ENCODE peak calls at places on chromosomes 6 and 20, in six cellular contexts. A, X, T, H, C and L are unnamed samples.

GRCh38 chr6:114344216-114344970 is 1.6 kb upstream of the HS3ST5 start:
- DNase-seq in X (no peak), T (no peak), C (no peak), H (no peak), A (peak), L (no peak)

GRCh38 chr6:156776841-156777576 is at the start of gene ARID1B:
- DNase-seq in X (peak), C (peak), A (peak), T (peak), H (peak), L (no peak)

GRCh38 chr6:77030929-77031674 is 432.2 kb downstream of the HTR1B start:
- DNase-seq in H (no peak), X (no peak), A (no peak), C (no peak), T (peak), L (no peak)

GRCh38 chr6:156827382-156827781 is 50.2 kb downstream of the ARID1B start:
- DNase-seq in A (peak), H (no peak), X (no peak), T (peak), C (no peak), L (no peak)

GRCh38 chr20:41154436-41155176 is 17.3 kb downstream of the PLCG1 start:
- DNase-seq in A (no peak), T (no peak), H (peak), X (no peak), C (no peak), L (no peak)

GRCh38 chr6:21455071-21455470 is 138.5 kb upstream of the SOX4 start:
- DNase-seq in C (peak), T (peak), X (no peak), A (no peak), H (no peak), L (no peak)

GRCh38 chr20:59441306-59441705 is 140.9 kb downstream of the EDN3 start:
- DNase-seq in T (no peak), A (no peak), C (no peak), X (peak), H (no peak), L (no peak)

GRCh38 chr6:157628463-157628862 is 194.6 kb upstream of the SNX9 start:
- DNase-seq in C (no peak), A (no peak), X (no peak), T (no peak), H (no peak), L (no peak)

GRCh38 chr6:34152042-34152524 is 6.2 kb upstream of the GRM4 start:
- DNase-seq in A (no peak), C (no peak), T (no peak), X (no peak), H (peak), L (no peak)

GRCh38 chr6:117906454-117906904 is 585 bp upstream of the SLC35F1 start:
- DNase-seq in T (no peak), H (no peak), A (no peak), X (no peak), C (no peak), L (no peak)

GRCh38 chr6:115554060-115554459 is 506.6 kb downstream of the FRK start:
- DNase-seq in X (no peak), H (no peak), T (no peak), C (no peak), A (no peak), L (no peak)

GRCh38 chr6:146901940-146902816 is 302.0 kb upstream of the STXBP5 start:
- DNase-seq in T (peak), X (no peak), H (no peak), C (peak), A (peak), L (no peak)

GRCh38 chr6:36848658-36849441 is 9.6 kb upstream of the CPNE5 start:
- DNase-seq in H (peak), A (peak), X (no peak), C (no peak), T (no peak), L (no peak)

GRCh38 chr6:3569817-3570216 is 113.0 kb upstream of the SLC22A23 start:
- DNase-seq in X (no peak), C (no peak), A (no peak), T (no peak), H (no peak), L (no peak)

GRCh38 chr20:14288341-14289330 is 48.8 kb downstream of the FLRT3 start:
- DNase-seq in X (peak), C (peak), T (peak), A (peak), H (no peak), L (peak)

GRCh38 chr6:168695701-168696100 is 254.7 kb downstream of the SMOC2 start:
- DNase-seq in H (no peak), X (no peak), T (no peak), C (no peak), A (no peak), L (no peak)

GRCh38 chr20:31489152-31489551 is 14.1 kb downstream of the REM1 start:
- DNase-seq in T (no peak), H (no peak), A (no peak), X (no peak), C (no peak), L (no peak)

GRCh38 chr20:57179265-57179664 is 87.2 kb downstream of the BMP7 start:
- DNase-seq in T (no peak), X (no peak), A (no peak), C (no peak), H (no peak), L (no peak)

GRCh38 chr20:3812975-3813599 is 7.3 kb upstream of the AP5S1 start:
- DNase-seq in H (no peak), T (no peak), A (no peak), C (no peak), X (no peak), L (no peak)

GRCh38 chr6:40661726-40662125 is 74.6 kb upstream of the LRFN2 start:
- DNase-seq in A (no peak), X (no peak), T (no peak), H (no peak), C (no peak), L (no peak)

GRCh38 chr6:128167552-128167951 is 266.7 kb upstream of the THEMIS start:
- DNase-seq in T (no peak), H (no peak), C (no peak), A (no peak), X (no peak), L (no peak)

GRCh38 chr20:36062799-36063198 is 91.7 kb upstream of the EPB41L1 start:
- DNase-seq in C (no peak), H (no peak), X (peak), T (peak), A (peak), L (no peak)

GRCh38 chr6:72081880-72082279 is 195.5 kb downstream of the RIMS1 start:
- DNase-seq in X (no peak), C (no peak), T (no peak), H (no peak), A (no peak), L (no peak)

GRCh38 chr6:106794129-106794528 is 164.8 kb downstream of the QRSL1 start:
- DNase-seq in C (no peak), T (no peak), X (no peak), A (no peak), H (no peak), L (no peak)

GRCh38 chr6:169545956-169546355 is 155.9 kb downstream of the WDR27 start:
- DNase-seq in X (no peak), A (peak), H (no peak), T (peak), C (peak), L (no peak)

GRCh38 chr6:73041051-73041450 is 184.2 kb downstream of the KHDC1L start:
- DNase-seq in H (no peak), T (no peak), C (no peak), A (no peak), X (no peak), L (peak)

GRCh38 chr6:109625199-109625598 is 65.8 kb downstream of the AK9 start:
- DNase-seq in H (no peak), T (no peak), C (no peak), A (no peak), X (no peak), L (no peak)

GRCh38 chr6:139801571-139802321 is 427.3 kb upstream of the CITED2 start:
- DNase-seq in H (no peak), T (peak), A (peak), C (peak), X (no peak), L (no peak)

GRCh38 chr20:35253010-35253409 is 24.9 kb downstream of the MMP24OS start:
- DNase-seq in H (no peak), C (no peak), X (no peak), T (no peak), A (no peak), L (no peak)

GRCh38 chr6:31075528-31075927 is 36.8 kb downstream of the C6orf15 start:
- DNase-seq in H (no peak), T (peak), X (no peak), C (peak), A (peak), L (no peak)

GRCh38 chr20:25089096-25089495 is 7.2 kb upstream of the VSX1 start:
- DNase-seq in C (no peak), X (no peak), T (no peak), H (no peak), A (no peak), L (no peak)

GRCh38 chr20:21125072-21125848 is 622 bp upstream of the KIZ start:
- DNase-seq in C (peak), T (peak), X (peak), A (peak), H (no peak), L (peak)

GRCh38 chr6:46217671-46218131 is 46.9 kb upstream of the ENPP5 start:
- DNase-seq in T (peak), X (no peak), H (no peak), A (peak), C (no peak), L (no peak)

GRCh38 chr20:24102749-24103148 is 114.2 kb upstream of the GGTLC1 start:
- DNase-seq in A (peak), X (peak), C (no peak), H (no peak), T (peak), L (no peak)

GRCh38 chr6:105677671-105678475 is 275.0 kb upstream of the PREP start:
- DNase-seq in A (peak), X (no peak), H (no peak), C (peak), T (no peak), L (no peak)

GRCh38 chr20:46562373-46563169 is 12.1 kb upstream of the OCSTAMP start:
- DNase-seq in A (peak), H (no peak), C (peak), X (peak), T (peak), L (no peak)

GRCh38 chr6:3741477-3741871 is 10.0 kb downstream of the PXDC1 start:
- DNase-seq in H (no peak), T (no peak), A (no peak), X (no peak), C (no peak), L (no peak)

GRCh38 chr20:47281376-47281775 is 75.1 kb downstream of the ZMYND8 start:
- DNase-seq in A (no peak), X (no peak), T (no peak), C (no peak), H (no peak), L (no peak)

GRCh38 chr20:37524859-37525708 is 2.6 kb downstream of the BLCAP start:
- DNase-seq in X (peak), A (peak), H (no peak), C (peak), T (no peak), L (no peak)
- H3K4me3 ChIP-seq in X (peak), A (peak), H (no peak), C (no peak), T (no peak), L (no peak)

DNA sequence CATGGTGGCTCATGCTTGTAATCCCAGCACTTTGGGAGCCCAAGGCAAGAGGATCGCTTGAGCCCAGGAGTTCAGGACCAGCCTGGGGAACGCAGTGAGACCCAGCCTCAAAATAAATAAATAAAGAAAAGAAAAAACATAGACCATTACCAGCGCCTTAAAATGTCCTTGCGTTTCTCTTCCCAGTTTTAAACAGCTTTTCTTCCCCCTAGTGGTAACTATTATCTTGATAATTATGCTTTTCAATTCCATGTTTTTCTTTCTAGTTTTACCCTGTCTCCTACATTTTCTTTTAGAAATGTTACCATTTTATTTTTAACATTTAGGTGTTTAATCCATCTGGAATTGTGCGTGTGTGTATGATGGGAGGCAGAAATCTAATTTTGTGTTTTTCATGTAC is 24.4 kb downstream of the DNAH8 start:
- DNase-seq in C (no peak), A (no peak), X (no peak), T (no peak), H (no peak), L (no peak)
- TF ChIP-seq CTCF in C (peak), A (no peak), X (no peak), T (no peak), H (no peak), L (peak)

GRCh38 chr6:35317483-35318199 is 20.0 kb downstream of the DEF6 start:
- DNase-seq in T (no peak), C (no peak), X (no peak), H (no peak), A (no peak), L (no peak)
- H3K4me3 ChIP-seq in T (peak), C (peak), X (no peak), H (peak), A (peak), L (peak)

DNA sequence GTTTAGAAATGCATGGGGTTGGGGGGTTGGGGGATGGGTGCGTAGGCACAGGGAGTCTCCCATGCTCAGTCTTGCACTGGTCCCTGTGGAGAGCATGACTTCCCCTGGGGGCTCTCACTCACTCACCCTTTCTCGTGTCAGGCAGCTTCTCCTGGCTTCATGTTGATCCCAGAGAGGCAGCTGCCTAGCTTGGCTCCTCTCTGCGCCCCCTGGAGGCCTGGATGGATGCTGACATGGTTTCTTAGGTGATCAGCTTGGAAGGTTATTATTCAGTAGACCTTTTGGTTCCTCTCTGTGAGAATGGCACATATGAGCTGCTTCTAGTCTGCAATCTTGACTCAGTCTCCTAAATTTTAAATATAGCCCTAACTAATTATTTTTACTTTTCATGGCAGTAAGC is 109.3 kb upstream of the FAM83B start:
- DNase-seq in T (peak), H (no peak), C (no peak), X (no peak), A (no peak), L (no peak)
- TF ChIP-seq CTCF in T (peak), H (no peak), C (peak), X (peak), A (peak), L (peak)

GRCh38 chr20:38034961-38035360 is 1.4 kb downstream of the RPRD1B start:
- DNase-seq in C (no peak), X (no peak), A (no peak), H (no peak), T (no peak), L (no peak)
- H3K4me3 ChIP-seq in C (no peak), X (peak), A (peak), H (peak), T (peak), L (peak)

DNA sequence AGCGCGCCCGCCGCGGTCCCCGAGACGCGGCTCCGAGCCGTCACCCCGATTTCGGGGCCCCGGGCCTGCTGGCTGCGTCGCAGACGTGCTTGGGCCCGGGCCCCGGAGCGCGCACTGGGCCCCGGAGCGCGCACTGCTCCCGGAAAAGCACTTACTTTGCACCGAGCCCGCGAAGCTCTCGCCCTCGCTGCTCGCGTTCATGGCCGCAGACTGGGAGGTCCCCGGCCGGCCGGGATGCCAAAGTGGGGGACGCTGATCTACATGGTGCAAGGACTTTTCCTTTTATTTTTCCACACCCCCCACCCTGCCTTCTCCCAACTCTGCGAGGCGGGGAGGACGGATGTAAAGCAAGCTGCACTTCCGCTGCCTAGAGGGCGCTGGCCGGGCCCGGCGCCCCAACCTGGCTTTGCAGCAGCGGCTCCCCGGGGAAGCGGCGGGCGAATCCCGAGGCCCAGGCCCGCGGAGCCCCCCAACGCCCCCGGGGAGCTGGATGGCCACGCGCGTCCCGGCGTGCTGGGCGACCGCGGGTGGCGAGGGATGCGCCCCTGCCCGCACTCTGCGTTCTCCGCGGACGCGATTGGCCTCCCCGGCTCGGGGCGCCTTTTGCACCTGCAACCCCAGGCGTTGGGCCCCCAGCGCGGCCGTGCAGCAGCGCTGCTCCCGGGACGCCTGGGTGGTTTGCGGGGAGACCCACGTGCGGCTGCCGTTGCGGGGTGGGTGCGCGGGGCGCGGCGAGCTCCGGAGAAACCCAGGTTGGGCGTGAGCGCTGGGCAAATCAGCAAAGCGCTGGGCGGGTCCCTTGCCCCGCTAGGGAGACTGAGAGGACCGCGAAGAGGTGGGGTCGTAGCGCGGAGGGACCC is at the start of gene ZFP64:
- DNase-seq in A (peak), C (peak), T (peak), H (peak), X (peak), L (no peak)
- TF ChIP-seq CTCF in A (peak), C (peak), T (peak), H (peak), X (peak), L (peak)

GRCh38 chr6:47245745-47246371 is 63.8 kb downstream of the TNFRSF21 start:
- DNase-seq in C (no peak), X (no peak), A (no peak), T (peak), H (no peak), L (no peak)

GRCh38 chr6:47246556-47246955 is 63.1 kb downstream of the TNFRSF21 start:
- DNase-seq in C (no peak), T (no peak), X (no peak), A (no peak), H (no peak), L (no peak)

GRCh38 chr6:47248446-47248845 is 61.3 kb downstream of the TNFRSF21 start:
- DNase-seq in H (no peak), X (no peak), C (no peak), T (no peak), A (no peak), L (no peak)

GRCh38 chr6:47250302-47250701 is 59.4 kb downstream of the TNFRSF21 start:
- DNase-seq in A (no peak), T (no peak), C (no peak), X (no peak), H (no peak), L (no peak)

DNA sequence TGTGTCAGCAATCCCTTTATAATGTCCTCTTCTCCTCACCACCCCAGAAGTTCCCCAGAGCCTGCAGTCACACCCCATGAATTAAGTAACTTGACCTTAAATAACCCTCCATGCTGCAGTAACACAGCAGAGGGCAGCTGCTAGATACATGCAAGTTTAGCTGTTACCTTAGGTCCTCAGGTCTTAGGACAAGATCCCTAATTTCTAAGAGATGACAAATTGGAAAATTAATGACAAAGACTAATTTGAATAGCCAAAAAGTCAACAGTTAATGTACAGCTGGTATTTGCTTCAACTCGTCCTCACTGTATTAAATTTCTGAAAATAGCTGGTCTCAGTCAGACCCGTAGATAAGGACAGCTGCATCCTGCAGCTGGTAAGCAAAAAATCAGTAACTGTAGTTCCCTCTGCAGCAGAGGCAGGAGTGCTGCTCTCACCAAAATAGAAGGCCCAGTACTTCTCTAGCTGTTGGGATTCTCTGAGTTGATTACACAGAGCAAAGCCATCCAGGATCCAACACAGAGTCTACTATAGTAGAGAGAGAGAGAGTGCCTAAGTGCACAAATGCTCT is 62.4 kb downstream of the TNFRSF21 start:
- DNase-seq in A (peak), X (no peak), H (no peak), T (peak), C (no peak), L (no peak)
- H3K4me3 ChIP-seq in A (no peak), X (no peak), H (no peak), T (no peak), C (no peak), L (no peak)

GRCh38 chr6:85824329-85824728 is 181.6 kb upstream of the SYNCRIP start:
- DNase-seq in X (no peak), T (no peak), H (no peak), C (no peak), A (no peak), L (no peak)
- TF ChIP-seq CTCF in X (no peak), T (no peak), H (no peak), C (no peak), A (no peak), L (peak)

DNA sequence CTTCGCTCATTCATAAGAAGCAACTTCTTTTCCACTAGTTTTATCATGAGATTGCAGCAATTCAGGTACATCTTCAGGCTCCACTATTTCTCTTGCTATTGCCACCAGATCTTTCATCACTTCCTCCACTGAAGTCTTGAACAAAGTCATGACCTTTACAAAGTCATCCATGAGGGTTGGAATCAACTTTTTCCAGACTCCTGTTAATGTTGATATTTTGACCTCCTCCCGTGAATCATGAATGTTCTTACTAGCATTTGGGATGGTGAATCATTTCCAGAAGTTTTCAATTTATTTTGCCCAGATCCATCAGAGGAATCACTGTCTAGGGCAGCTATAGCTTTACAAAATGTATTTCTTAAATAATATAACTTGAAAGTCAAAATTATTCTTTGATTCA is 1.5 kb downstream of the CENPQ start:
- DNase-seq in T (no peak), X (no peak), C (no peak), H (no peak), A (peak), L (no peak)
- H3K4me3 ChIP-seq in T (no peak), X (peak), C (no peak), H (no peak), A (peak), L (no peak)